ENCODE peak calls at places on chromosome 3, in ten cellular contexts. One of them, this sample, is unnamed.

GRCh38 chr3:130960139-130960779 is 66.4 kb downstream of the ASTE1 start:
- DNase-seq in tibial nerve: no peak
- DNase-seq in lower leg skin: no peak
- DNase-seq in NB4: no peak
- DNase-seq in tibial artery: no peak
- DNase-seq in A549: no peak
- DNase-seq in prostate gland: no peak
- DNase-seq in Caco-2: no peak
- DNase-seq in astrocyte of the spinal cord: no peak
- DNase-seq in fibroblast of pulmonary artery: no peak
- DNase-seq in this sample: no peak

GRCh38 chr3:146326875-146327543 is 76.1 kb upstream of the PLSCR4 start:
- DNase-seq in tibial nerve: peak
- DNase-seq in tibial artery: no peak
- DNase-seq in lower leg skin: no peak
- DNase-seq in fibroblast of pulmonary artery: peak
- DNase-seq in NB4: peak
- DNase-seq in A549: peak
- DNase-seq in prostate gland: no peak
- DNase-seq in Caco-2: peak
- DNase-seq in astrocyte of the spinal cord: peak
- DNase-seq in this sample: peak

GRCh38 chr3:128421439-128421836 is 45.3 kb downstream of the DNAJB8 start:
- DNase-seq in tibial artery: no peak
- DNase-seq in NB4: no peak
- DNase-seq in astrocyte of the spinal cord: no peak
- DNase-seq in Caco-2: no peak
- DNase-seq in lower leg skin: no peak
- DNase-seq in prostate gland: no peak
- DNase-seq in A549: no peak
- DNase-seq in tibial nerve: no peak
- DNase-seq in fibroblast of pulmonary artery: no peak
- DNase-seq in this sample: no peak

GRCh38 chr3:142353571-142353970 is 94.3 kb downstream of the XRN1 start:
- DNase-seq in A549: no peak
- DNase-seq in Caco-2: no peak
- DNase-seq in lower leg skin: no peak
- DNase-seq in NB4: no peak
- DNase-seq in prostate gland: no peak
- DNase-seq in astrocyte of the spinal cord: peak
- DNase-seq in fibroblast of pulmonary artery: peak
- DNase-seq in tibial nerve: no peak
- DNase-seq in tibial artery: no peak
- DNase-seq in this sample: no peak

GRCh38 chr3:69425249-69425648 is 39.4 kb upstream of the FRMD4B start:
- DNase-seq in tibial nerve: peak
- DNase-seq in A549: peak
- DNase-seq in Caco-2: no peak
- DNase-seq in prostate gland: no peak
- DNase-seq in tibial artery: no peak
- DNase-seq in astrocyte of the spinal cord: peak
- DNase-seq in fibroblast of pulmonary artery: peak
- DNase-seq in NB4: peak
- DNase-seq in lower leg skin: no peak
- DNase-seq in this sample: no peak

GRCh38 chr3:170128977-170129431 is 52.5 kb downstream of the PHC3 start:
- DNase-seq in tibial nerve: no peak
- DNase-seq in tibial artery: no peak
- DNase-seq in lower leg skin: no peak
- DNase-seq in Caco-2: no peak
- DNase-seq in fibroblast of pulmonary artery: peak
- DNase-seq in astrocyte of the spinal cord: no peak
- DNase-seq in A549: peak
- DNase-seq in prostate gland: no peak
- DNase-seq in NB4: peak
- DNase-seq in this sample: no peak

GRCh38 chr3:184643442-184643841 is 68.4 kb downstream of the MAGEF1 start:
- DNase-seq in Caco-2: no peak
- DNase-seq in astrocyte of the spinal cord: no peak
- DNase-seq in fibroblast of pulmonary artery: no peak
- DNase-seq in tibial nerve: no peak
- DNase-seq in NB4: no peak
- DNase-seq in A549: no peak
- DNase-seq in lower leg skin: no peak
- DNase-seq in prostate gland: no peak
- DNase-seq in tibial artery: no peak
- DNase-seq in this sample: no peak

GRCh38 chr3:13932578-13933295 is 52.9 kb upstream of the WNT7A start:
- DNase-seq in astrocyte of the spinal cord: no peak
- DNase-seq in tibial nerve: no peak
- DNase-seq in NB4: no peak
- DNase-seq in prostate gland: no peak
- DNase-seq in fibroblast of pulmonary artery: no peak
- DNase-seq in A549: no peak
- DNase-seq in Caco-2: no peak
- DNase-seq in lower leg skin: no peak
- DNase-seq in tibial artery: no peak
- DNase-seq in this sample: no peak

GRCh38 chr3:149678365-149678948 is 20.6 kb upstream of the WWTR1 start:
- DNase-seq in Caco-2: no peak
- DNase-seq in A549: no peak
- DNase-seq in prostate gland: no peak
- DNase-seq in fibroblast of pulmonary artery: no peak
- DNase-seq in astrocyte of the spinal cord: no peak
- DNase-seq in tibial nerve: no peak
- DNase-seq in NB4: no peak
- DNase-seq in tibial artery: no peak
- DNase-seq in lower leg skin: no peak
- DNase-seq in this sample: no peak
- H3K4me3 ChIP-seq in Caco-2: no peak
- H3K4me3 ChIP-seq in A549: no peak
- H3K4me3 ChIP-seq in prostate gland: no peak
- H3K4me3 ChIP-seq in fibroblast of pulmonary artery: no peak
- H3K4me3 ChIP-seq in astrocyte of the spinal cord: no peak
- H3K4me3 ChIP-seq in tibial nerve: no peak
- H3K4me3 ChIP-seq in NB4: no peak
- H3K4me3 ChIP-seq in tibial artery: no peak
- H3K4me3 ChIP-seq in lower leg skin: no peak
- H3K4me3 ChIP-seq in this sample: no peak

GRCh38 chr3:134334231-134334900 is 39.9 kb downstream of the AMOTL2 start:
- DNase-seq in astrocyte of the spinal cord: peak
- DNase-seq in A549: no peak
- DNase-seq in tibial artery: no peak
- DNase-seq in Caco-2: peak
- DNase-seq in prostate gland: no peak
- DNase-seq in NB4: no peak
- DNase-seq in fibroblast of pulmonary artery: no peak
- DNase-seq in lower leg skin: peak
- DNase-seq in tibial nerve: no peak
- DNase-seq in this sample: no peak

GRCh38 chr3:134331811-134332199 is 42.4 kb downstream of the AMOTL2 start:
- DNase-seq in tibial artery: no peak
- DNase-seq in A549: peak
- DNase-seq in Caco-2: no peak
- DNase-seq in tibial nerve: no peak
- DNase-seq in NB4: no peak
- DNase-seq in fibroblast of pulmonary artery: no peak
- DNase-seq in prostate gland: no peak
- DNase-seq in astrocyte of the spinal cord: no peak
- DNase-seq in lower leg skin: no peak
- DNase-seq in this sample: no peak

GRCh38 chr3:134334901-134335280 is 39.4 kb downstream of the AMOTL2 start:
- DNase-seq in prostate gland: no peak
- DNase-seq in fibroblast of pulmonary artery: no peak
- DNase-seq in astrocyte of the spinal cord: no peak
- DNase-seq in tibial nerve: no peak
- DNase-seq in tibial artery: no peak
- DNase-seq in A549: no peak
- DNase-seq in Caco-2: peak
- DNase-seq in NB4: no peak
- DNase-seq in lower leg skin: peak
- DNase-seq in this sample: no peak

GRCh38 chr3:134332344-134332743 is 41.9 kb downstream of the AMOTL2 start:
- DNase-seq in A549: peak
- DNase-seq in NB4: no peak
- DNase-seq in tibial nerve: no peak
- DNase-seq in astrocyte of the spinal cord: no peak
- DNase-seq in fibroblast of pulmonary artery: no peak
- DNase-seq in tibial artery: peak
- DNase-seq in Caco-2: peak
- DNase-seq in lower leg skin: peak
- DNase-seq in prostate gland: no peak
- DNase-seq in this sample: no peak

DNA sequence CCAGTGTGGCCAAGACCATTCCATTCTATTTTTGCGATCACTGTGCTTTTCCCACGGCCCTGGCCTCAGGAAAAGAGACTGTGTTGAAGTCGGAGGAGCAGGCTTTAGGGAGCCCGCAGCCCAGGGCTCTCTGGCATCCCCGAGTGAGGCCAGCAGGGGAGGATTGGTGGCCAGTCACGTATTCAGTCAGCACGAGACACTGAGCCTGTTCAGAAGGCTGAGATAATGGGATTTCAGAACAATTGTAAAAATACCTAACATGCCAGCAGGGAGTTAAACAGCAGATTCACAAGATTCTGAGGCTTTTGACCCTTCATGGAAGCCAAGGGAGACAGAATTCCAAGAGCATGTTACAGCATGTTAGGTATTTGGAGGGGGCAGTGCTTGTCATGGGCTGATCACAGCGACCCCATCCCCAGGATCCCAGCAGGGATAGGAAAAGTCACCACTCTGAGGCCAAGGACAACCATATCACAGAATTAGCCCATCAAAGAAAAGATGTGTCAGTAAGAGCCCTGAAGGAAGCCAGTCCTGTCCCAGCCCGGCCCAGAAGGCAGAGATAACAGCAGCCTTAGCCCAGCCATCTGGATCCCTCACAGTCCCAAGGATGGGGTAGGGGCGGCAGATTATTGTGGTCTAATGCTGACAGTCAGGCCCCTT is 40.6 kb downstream of the AMOTL2 start:
- DNase-seq in astrocyte of the spinal cord: peak
- DNase-seq in Caco-2: peak
- DNase-seq in tibial artery: peak
- DNase-seq in A549: peak
- DNase-seq in lower leg skin: peak
- DNase-seq in NB4: no peak
- DNase-seq in fibroblast of pulmonary artery: peak
- DNase-seq in tibial nerve: no peak
- DNase-seq in prostate gland: no peak
- DNase-seq in this sample: no peak
- TF ChIP-seq CTCF in astrocyte of the spinal cord: no peak
- TF ChIP-seq CTCF in Caco-2: peak
- TF ChIP-seq CTCF in tibial artery: peak
- TF ChIP-seq CTCF in A549: no peak
- TF ChIP-seq CTCF in lower leg skin: no peak
- TF ChIP-seq CTCF in NB4: no peak
- TF ChIP-seq CTCF in fibroblast of pulmonary artery: peak
- TF ChIP-seq CTCF in tibial nerve: no peak
- TF ChIP-seq CTCF in prostate gland: no peak
- TF ChIP-seq CTCF in this sample: no peak

DNA sequence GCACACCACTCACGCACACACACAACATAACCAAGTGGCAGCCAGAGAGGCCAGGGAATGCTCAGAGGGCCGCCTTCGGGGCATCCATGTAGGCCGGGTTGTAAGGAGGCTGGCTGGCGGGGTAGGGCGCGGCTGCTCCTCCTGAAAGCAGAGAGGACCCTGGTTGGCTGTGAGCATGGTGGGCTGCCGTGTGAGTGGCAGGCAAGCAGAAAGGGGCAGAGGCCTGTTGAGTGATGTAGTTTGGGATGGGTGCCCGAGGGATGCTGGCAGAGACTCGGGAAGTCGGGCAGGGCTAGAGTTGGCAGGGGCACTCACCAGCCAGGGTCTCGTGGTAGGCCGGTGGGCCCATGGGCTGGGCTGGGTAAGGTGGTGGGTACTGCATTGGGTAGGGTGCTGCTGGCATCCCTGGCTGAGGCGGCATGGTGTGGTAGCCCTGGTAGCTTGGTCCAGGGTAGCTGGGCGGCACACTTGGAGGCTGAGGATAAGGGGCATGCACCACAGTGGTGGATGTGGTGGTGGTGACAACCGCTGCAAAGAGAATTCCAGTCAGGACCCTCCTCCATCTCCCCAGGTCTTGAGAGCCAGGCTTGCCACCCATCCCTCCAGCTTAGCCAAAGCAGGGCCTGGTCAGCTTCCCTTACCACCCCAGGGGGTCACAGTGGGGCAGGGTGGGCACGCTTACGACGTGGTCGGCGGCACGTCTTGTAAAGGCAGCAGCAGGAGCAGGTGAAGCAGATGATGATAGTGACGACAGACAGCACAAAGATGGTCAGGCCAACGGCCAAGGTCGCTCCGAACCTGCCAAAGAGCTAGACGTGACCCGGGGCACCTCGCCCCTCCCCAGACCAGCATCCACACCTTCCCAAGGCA is 22.7 kb downstream of the ATRIP start:
- DNase-seq in lower leg skin: no peak
- DNase-seq in tibial artery: no peak
- DNase-seq in prostate gland: no peak
- DNase-seq in astrocyte of the spinal cord: no peak
- DNase-seq in fibroblast of pulmonary artery: no peak
- DNase-seq in Caco-2: no peak
- DNase-seq in NB4: no peak
- DNase-seq in tibial nerve: no peak
- DNase-seq in A549: no peak
- DNase-seq in this sample: no peak
- H3K4me3 ChIP-seq in lower leg skin: no peak
- H3K4me3 ChIP-seq in tibial artery: no peak
- H3K4me3 ChIP-seq in prostate gland: no peak
- H3K4me3 ChIP-seq in astrocyte of the spinal cord: no peak
- H3K4me3 ChIP-seq in fibroblast of pulmonary artery: no peak
- H3K4me3 ChIP-seq in Caco-2: no peak
- H3K4me3 ChIP-seq in NB4: no peak
- H3K4me3 ChIP-seq in tibial nerve: no peak
- H3K4me3 ChIP-seq in A549: no peak
- H3K4me3 ChIP-seq in this sample: no peak

DNA sequence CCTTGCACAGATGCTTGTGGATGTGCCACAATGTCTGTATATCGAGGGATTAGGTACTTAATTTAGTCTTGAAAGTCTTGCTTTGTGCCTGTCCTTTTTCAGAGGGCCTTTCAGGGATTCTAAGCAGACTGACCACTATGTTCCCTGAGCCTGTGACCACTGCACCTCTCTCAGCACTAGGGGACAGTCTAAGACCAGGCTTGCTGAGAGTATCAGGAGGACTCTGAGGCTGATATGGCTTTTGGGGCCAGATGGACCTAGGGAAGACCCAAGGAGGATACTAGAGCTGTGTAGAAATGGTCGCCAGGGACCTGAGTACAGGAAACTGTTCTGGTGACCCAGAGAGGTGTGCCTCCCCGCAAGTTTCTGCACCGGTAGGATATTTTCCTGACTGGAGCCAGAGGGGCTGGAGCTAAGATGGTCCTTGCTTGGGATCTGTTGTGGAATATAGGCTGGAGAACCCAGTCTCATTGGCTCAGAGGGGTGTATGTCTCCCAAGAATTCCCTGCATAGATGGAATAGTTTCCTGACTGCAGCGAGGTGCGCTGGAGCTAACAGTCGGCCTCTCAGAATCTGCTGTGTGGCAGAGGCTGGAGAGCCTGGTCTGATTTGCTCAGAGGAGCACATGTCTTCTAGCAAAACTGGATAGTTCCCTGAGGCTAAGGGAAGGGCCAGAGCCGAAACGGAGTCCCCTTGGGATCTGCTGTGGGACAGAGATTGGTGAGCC is 213.2 kb upstream of the DCBLD2 start:
- DNase-seq in astrocyte of the spinal cord: peak
- DNase-seq in tibial nerve: no peak
- DNase-seq in prostate gland: no peak
- DNase-seq in NB4: peak
- DNase-seq in fibroblast of pulmonary artery: peak
- DNase-seq in tibial artery: no peak
- DNase-seq in Caco-2: no peak
- DNase-seq in A549: peak
- DNase-seq in lower leg skin: no peak
- DNase-seq in this sample: no peak
- TF ChIP-seq CTCF in astrocyte of the spinal cord: peak
- TF ChIP-seq CTCF in tibial nerve: no peak
- TF ChIP-seq CTCF in prostate gland: no peak
- TF ChIP-seq CTCF in NB4: peak
- TF ChIP-seq CTCF in fibroblast of pulmonary artery: peak
- TF ChIP-seq CTCF in tibial artery: no peak
- TF ChIP-seq CTCF in Caco-2: peak
- TF ChIP-seq CTCF in A549: peak
- TF ChIP-seq CTCF in lower leg skin: no peak
- TF ChIP-seq CTCF in this sample: peak

This sample was measured in astrocyte of the cerebellum.